ENCODE peak calls at places on chromosomes 11 and 22, in ten cellular contexts. One of them, this sample, is unnamed.

GRCh38 chr22:45632791-45633515 is 38.7 kb upstream of the ATXN10 start:
- DNase-seq in AG04450: no peak
- DNase-seq in activated CD8-positive, alpha-beta T cell treated with anti-CD3 and anti-CD28 coated beads for 36 hours: no peak
- DNase-seq in NAMALWA: no peak
- DNase-seq in stimulated activated CD4-positive, alpha-beta T cell treated with anti-CD3 and anti-CD28 coated beads, Interleukin-15, amount 100 ng/mL, for 24 hours: no peak
- DNase-seq in mucosa of gallbladder: peak; percentile 42
- DNase-seq in HTR-8/SVneo: no peak
- DNase-seq in COLO829: no peak
- DNase-seq in NCI-H2081: no peak
- DNase-seq in foreskin fibroblast: no peak
- DNase-seq in this sample: no peak

GRCh38 chr11:117551761-117552343 is 224.2 kb downstream of the CEP164 start:
- DNase-seq in stimulated activated CD4-positive, alpha-beta T cell treated with anti-CD3 and anti-CD28 coated beads, Interleukin-15, amount 100 ng/mL, for 24 hours: no peak
- DNase-seq in AG04450: no peak
- DNase-seq in foreskin fibroblast: no peak
- DNase-seq in activated CD8-positive, alpha-beta T cell treated with anti-CD3 and anti-CD28 coated beads for 36 hours: no peak
- DNase-seq in NCI-H2081: no peak
- DNase-seq in HTR-8/SVneo: no peak
- DNase-seq in NAMALWA: no peak
- DNase-seq in mucosa of gallbladder: no peak
- DNase-seq in COLO829: no peak
- DNase-seq in this sample: no peak

GRCh38 chr11:114382509-114382908 is 17.8 kb downstream of the C11orf71 start:
- DNase-seq in HTR-8/SVneo: no peak
- DNase-seq in stimulated activated CD4-positive, alpha-beta T cell treated with anti-CD3 and anti-CD28 coated beads, Interleukin-15, amount 100 ng/mL, for 24 hours: no peak
- DNase-seq in NCI-H2081: no peak
- DNase-seq in activated CD8-positive, alpha-beta T cell treated with anti-CD3 and anti-CD28 coated beads for 36 hours: no peak
- DNase-seq in AG04450: no peak
- DNase-seq in foreskin fibroblast: no peak
- DNase-seq in NAMALWA: no peak
- DNase-seq in COLO829: no peak
- DNase-seq in mucosa of gallbladder: no peak
- DNase-seq in this sample: no peak

GRCh38 chr11:125319649-125320048 is 155.1 kb downstream of the PKNOX2 start:
- DNase-seq in HTR-8/SVneo: no peak
- DNase-seq in COLO829: no peak
- DNase-seq in foreskin fibroblast: no peak
- DNase-seq in NCI-H2081: no peak
- DNase-seq in AG04450: no peak
- DNase-seq in activated CD8-positive, alpha-beta T cell treated with anti-CD3 and anti-CD28 coated beads for 36 hours: no peak
- DNase-seq in stimulated activated CD4-positive, alpha-beta T cell treated with anti-CD3 and anti-CD28 coated beads, Interleukin-15, amount 100 ng/mL, for 24 hours: no peak
- DNase-seq in NAMALWA: no peak
- DNase-seq in mucosa of gallbladder: no peak
- DNase-seq in this sample: no peak

GRCh38 chr22:49590851-49591445 is 236.7 kb downstream of the BRD1 start:
- DNase-seq in HTR-8/SVneo: no peak
- DNase-seq in foreskin fibroblast: no peak
- DNase-seq in NCI-H2081: no peak
- DNase-seq in NAMALWA: no peak
- DNase-seq in COLO829: no peak
- DNase-seq in stimulated activated CD4-positive, alpha-beta T cell treated with anti-CD3 and anti-CD28 coated beads, Interleukin-15, amount 100 ng/mL, for 24 hours: no peak
- DNase-seq in activated CD8-positive, alpha-beta T cell treated with anti-CD3 and anti-CD28 coated beads for 36 hours: no peak
- DNase-seq in mucosa of gallbladder: no peak
- DNase-seq in AG04450: no peak
- DNase-seq in this sample: peak; percentile 8

GRCh38 chr11:61716478-61717285 is 35.8 kb upstream of the MYRF start:
- DNase-seq in foreskin fibroblast: no peak
- DNase-seq in activated CD8-positive, alpha-beta T cell treated with anti-CD3 and anti-CD28 coated beads for 36 hours: no peak
- DNase-seq in mucosa of gallbladder: no peak
- DNase-seq in stimulated activated CD4-positive, alpha-beta T cell treated with anti-CD3 and anti-CD28 coated beads, Interleukin-15, amount 100 ng/mL, for 24 hours: no peak
- DNase-seq in NAMALWA: no peak
- DNase-seq in AG04450: no peak
- DNase-seq in NCI-H2081: no peak
- DNase-seq in COLO829: no peak
- DNase-seq in HTR-8/SVneo: no peak
- DNase-seq in this sample: no peak

GRCh38 chr22:30940655-30941362 is 27.8 kb downstream of the MORC2 start:
- DNase-seq in AG04450: no peak
- DNase-seq in foreskin fibroblast: no peak
- DNase-seq in NAMALWA: no peak
- DNase-seq in activated CD8-positive, alpha-beta T cell treated with anti-CD3 and anti-CD28 coated beads for 36 hours: peak; percentile 71
- DNase-seq in stimulated activated CD4-positive, alpha-beta T cell treated with anti-CD3 and anti-CD28 coated beads, Interleukin-15, amount 100 ng/mL, for 24 hours: peak; percentile 53
- DNase-seq in HTR-8/SVneo: no peak
- DNase-seq in mucosa of gallbladder: no peak
- DNase-seq in NCI-H2081: no peak
- DNase-seq in COLO829: no peak
- DNase-seq in this sample: peak; percentile 73

GRCh38 chr11:95087171-95087570 is 2.5 kb upstream of the ENDOD1 start:
- DNase-seq in stimulated activated CD4-positive, alpha-beta T cell treated with anti-CD3 and anti-CD28 coated beads, Interleukin-15, amount 100 ng/mL, for 24 hours: no peak
- DNase-seq in AG04450: no peak
- DNase-seq in NCI-H2081: no peak
- DNase-seq in activated CD8-positive, alpha-beta T cell treated with anti-CD3 and anti-CD28 coated beads for 36 hours: no peak
- DNase-seq in HTR-8/SVneo: no peak
- DNase-seq in NAMALWA: no peak
- DNase-seq in foreskin fibroblast: no peak
- DNase-seq in COLO829: no peak
- DNase-seq in mucosa of gallbladder: no peak
- DNase-seq in this sample: no peak

GRCh38 chr11:109971184-109971523 is 122.0 kb upstream of the ZC3H12C start:
- DNase-seq in HTR-8/SVneo: peak; percentile 17
- DNase-seq in foreskin fibroblast: peak; percentile 79
- DNase-seq in COLO829: peak; percentile 47
- DNase-seq in mucosa of gallbladder: no peak
- DNase-seq in NAMALWA: peak; percentile 10
- DNase-seq in stimulated activated CD4-positive, alpha-beta T cell treated with anti-CD3 and anti-CD28 coated beads, Interleukin-15, amount 100 ng/mL, for 24 hours: no peak
- DNase-seq in activated CD8-positive, alpha-beta T cell treated with anti-CD3 and anti-CD28 coated beads for 36 hours: peak; percentile 13
- DNase-seq in NCI-H2081: no peak
- DNase-seq in AG04450: no peak
- DNase-seq in this sample: no peak

GRCh38 chr22:49297871-49298721 is 529.6 kb downstream of the BRD1 start:
- DNase-seq in activated CD8-positive, alpha-beta T cell treated with anti-CD3 and anti-CD28 coated beads for 36 hours: no peak
- DNase-seq in HTR-8/SVneo: no peak
- DNase-seq in NAMALWA: no peak
- DNase-seq in stimulated activated CD4-positive, alpha-beta T cell treated with anti-CD3 and anti-CD28 coated beads, Interleukin-15, amount 100 ng/mL, for 24 hours: no peak
- DNase-seq in COLO829: no peak
- DNase-seq in NCI-H2081: no peak
- DNase-seq in mucosa of gallbladder: peak; percentile 9
- DNase-seq in foreskin fibroblast: no peak
- DNase-seq in AG04450: no peak
- DNase-seq in this sample: no peak

GRCh38 chr11:10310301-10310841 is 5.5 kb downstream of the ADM start:
- DNase-seq in NCI-H2081: no peak
- DNase-seq in HTR-8/SVneo: no peak
- DNase-seq in activated CD8-positive, alpha-beta T cell treated with anti-CD3 and anti-CD28 coated beads for 36 hours: peak; percentile 9
- DNase-seq in COLO829: no peak
- DNase-seq in stimulated activated CD4-positive, alpha-beta T cell treated with anti-CD3 and anti-CD28 coated beads, Interleukin-15, amount 100 ng/mL, for 24 hours: no peak
- DNase-seq in AG04450: no peak
- DNase-seq in foreskin fibroblast: no peak
- DNase-seq in NAMALWA: peak; percentile 34
- DNase-seq in mucosa of gallbladder: no peak
- DNase-seq in this sample: no peak

GRCh38 chr11:46295996-46296519 is 18.6 kb downstream of the CREB3L1 start:
- DNase-seq in COLO829: no peak
- DNase-seq in AG04450: no peak
- DNase-seq in NCI-H2081: no peak
- DNase-seq in activated CD8-positive, alpha-beta T cell treated with anti-CD3 and anti-CD28 coated beads for 36 hours: no peak
- DNase-seq in foreskin fibroblast: no peak
- DNase-seq in mucosa of gallbladder: no peak
- DNase-seq in stimulated activated CD4-positive, alpha-beta T cell treated with anti-CD3 and anti-CD28 coated beads, Interleukin-15, amount 100 ng/mL, for 24 hours: no peak
- DNase-seq in HTR-8/SVneo: no peak
- DNase-seq in NAMALWA: no peak
- DNase-seq in this sample: no peak

GRCh38 chr11:74008373-74009229 is at the start of gene UCP3:
- DNase-seq in HTR-8/SVneo: no peak
- DNase-seq in mucosa of gallbladder: no peak
- DNase-seq in activated CD8-positive, alpha-beta T cell treated with anti-CD3 and anti-CD28 coated beads for 36 hours: no peak
- DNase-seq in foreskin fibroblast: no peak
- DNase-seq in stimulated activated CD4-positive, alpha-beta T cell treated with anti-CD3 and anti-CD28 coated beads, Interleukin-15, amount 100 ng/mL, for 24 hours: no peak
- DNase-seq in NCI-H2081: no peak
- DNase-seq in COLO829: no peak
- DNase-seq in AG04450: no peak
- DNase-seq in NAMALWA: no peak
- DNase-seq in this sample: no peak

GRCh38 chr11:71183878-71184277 is 68.5 kb downstream of the SHANK2 start:
- DNase-seq in stimulated activated CD4-positive, alpha-beta T cell treated with anti-CD3 and anti-CD28 coated beads, Interleukin-15, amount 100 ng/mL, for 24 hours: no peak
- DNase-seq in NAMALWA: no peak
- DNase-seq in COLO829: no peak
- DNase-seq in activated CD8-positive, alpha-beta T cell treated with anti-CD3 and anti-CD28 coated beads for 36 hours: no peak
- DNase-seq in AG04450: no peak
- DNase-seq in mucosa of gallbladder: no peak
- DNase-seq in NCI-H2081: no peak
- DNase-seq in HTR-8/SVneo: no peak
- DNase-seq in foreskin fibroblast: no peak
- DNase-seq in this sample: no peak

GRCh38 chr22:38204784-38205183 is 3.0 kb downstream of the MAFF start:
- DNase-seq in foreskin fibroblast: no peak
- DNase-seq in stimulated activated CD4-positive, alpha-beta T cell treated with anti-CD3 and anti-CD28 coated beads, Interleukin-15, amount 100 ng/mL, for 24 hours: no peak
- DNase-seq in mucosa of gallbladder: no peak
- DNase-seq in COLO829: no peak
- DNase-seq in activated CD8-positive, alpha-beta T cell treated with anti-CD3 and anti-CD28 coated beads for 36 hours: peak; percentile 64
- DNase-seq in AG04450: no peak
- DNase-seq in NAMALWA: peak; percentile 67
- DNase-seq in NCI-H2081: no peak
- DNase-seq in HTR-8/SVneo: no peak
- DNase-seq in this sample: no peak

GRCh38 chr11:115469361-115469760 is 34.9 kb downstream of the CADM1 start:
- DNase-seq in NCI-H2081: no peak
- DNase-seq in AG04450: no peak
- DNase-seq in foreskin fibroblast: no peak
- DNase-seq in HTR-8/SVneo: no peak
- DNase-seq in mucosa of gallbladder: no peak
- DNase-seq in activated CD8-positive, alpha-beta T cell treated with anti-CD3 and anti-CD28 coated beads for 36 hours: no peak
- DNase-seq in NAMALWA: peak; percentile 13
- DNase-seq in COLO829: no peak
- DNase-seq in stimulated activated CD4-positive, alpha-beta T cell treated with anti-CD3 and anti-CD28 coated beads, Interleukin-15, amount 100 ng/mL, for 24 hours: no peak
- DNase-seq in this sample: no peak

GRCh38 chr11:97963528-97964331 is 1057.0 kb upstream of the CNTN5 start:
- DNase-seq in NAMALWA: no peak
- DNase-seq in activated CD8-positive, alpha-beta T cell treated with anti-CD3 and anti-CD28 coated beads for 36 hours: no peak
- DNase-seq in NCI-H2081: no peak
- DNase-seq in mucosa of gallbladder: no peak
- DNase-seq in stimulated activated CD4-positive, alpha-beta T cell treated with anti-CD3 and anti-CD28 coated beads, Interleukin-15, amount 100 ng/mL, for 24 hours: no peak
- DNase-seq in HTR-8/SVneo: no peak
- DNase-seq in AG04450: no peak
- DNase-seq in foreskin fibroblast: no peak
- DNase-seq in COLO829: no peak
- DNase-seq in this sample: no peak

GRCh38 chr11:110438017-110438416 is 8.3 kb downstream of the FDX1 start:
- DNase-seq in HTR-8/SVneo: no peak
- DNase-seq in activated CD8-positive, alpha-beta T cell treated with anti-CD3 and anti-CD28 coated beads for 36 hours: no peak
- DNase-seq in NCI-H2081: no peak
- DNase-seq in foreskin fibroblast: no peak
- DNase-seq in NAMALWA: no peak
- DNase-seq in stimulated activated CD4-positive, alpha-beta T cell treated with anti-CD3 and anti-CD28 coated beads, Interleukin-15, amount 100 ng/mL, for 24 hours: no peak
- DNase-seq in mucosa of gallbladder: no peak
- DNase-seq in COLO829: no peak
- DNase-seq in AG04450: no peak
- DNase-seq in this sample: no peak

GRCh38 chr11:118820412-118821357 is 29.7 kb upstream of the DDX6 start:
- DNase-seq in mucosa of gallbladder: peak; percentile 89
- DNase-seq in NAMALWA: peak; percentile 86
- DNase-seq in activated CD8-positive, alpha-beta T cell treated with anti-CD3 and anti-CD28 coated beads for 36 hours: peak; percentile 44
- DNase-seq in COLO829: no peak
- DNase-seq in AG04450: no peak
- DNase-seq in NCI-H2081: no peak
- DNase-seq in stimulated activated CD4-positive, alpha-beta T cell treated with anti-CD3 and anti-CD28 coated beads, Interleukin-15, amount 100 ng/mL, for 24 hours: peak; percentile 11
- DNase-seq in HTR-8/SVneo: no peak
- DNase-seq in foreskin fibroblast: no peak
- DNase-seq in this sample: no peak

GRCh38 chr11:81658722-81659121 is 1074.9 kb downstream of the FAM181B start:
- DNase-seq in COLO829: peak; percentile 19
- DNase-seq in HTR-8/SVneo: no peak
- DNase-seq in activated CD8-positive, alpha-beta T cell treated with anti-CD3 and anti-CD28 coated beads for 36 hours: peak; percentile 20
- DNase-seq in foreskin fibroblast: no peak
- DNase-seq in AG04450: no peak
- DNase-seq in mucosa of gallbladder: no peak
- DNase-seq in stimulated activated CD4-positive, alpha-beta T cell treated with anti-CD3 and anti-CD28 coated beads, Interleukin-15, amount 100 ng/mL, for 24 hours: peak; percentile 4
- DNase-seq in NCI-H2081: no peak
- DNase-seq in NAMALWA: peak; percentile 55
- DNase-seq in this sample: peak; percentile 25

GRCh38 chr11:75668508-75669297 is at the start of gene MAP6:
- DNase-seq in NCI-H2081: peak; percentile 14
- DNase-seq in mucosa of gallbladder: no peak
- DNase-seq in activated CD8-positive, alpha-beta T cell treated with anti-CD3 and anti-CD28 coated beads for 36 hours: peak; percentile 28
- DNase-seq in NAMALWA: no peak
- DNase-seq in HTR-8/SVneo: peak; percentile 29
- DNase-seq in AG04450: no peak
- DNase-seq in stimulated activated CD4-positive, alpha-beta T cell treated with anti-CD3 and anti-CD28 coated beads, Interleukin-15, amount 100 ng/mL, for 24 hours: peak; percentile 52
- DNase-seq in COLO829: no peak
- DNase-seq in foreskin fibroblast: peak; percentile 12
- DNase-seq in this sample: peak; percentile 54

GRCh38 chr11:65215441-65216076 is 33.8 kb downstream of the CAPN1 start:
- DNase-seq in mucosa of gallbladder: no peak
- DNase-seq in NCI-H2081: no peak
- DNase-seq in HTR-8/SVneo: no peak
- DNase-seq in COLO829: no peak
- DNase-seq in stimulated activated CD4-positive, alpha-beta T cell treated with anti-CD3 and anti-CD28 coated beads, Interleukin-15, amount 100 ng/mL, for 24 hours: peak; percentile 52
- DNase-seq in NAMALWA: peak; percentile 44
- DNase-seq in activated CD8-positive, alpha-beta T cell treated with anti-CD3 and anti-CD28 coated beads for 36 hours: peak; percentile 74
- DNase-seq in AG04450: no peak
- DNase-seq in foreskin fibroblast: no peak
- DNase-seq in this sample: no peak

GRCh38 chr22:45584121-45584570 is 81.5 kb downstream of the FBLN1 start:
- DNase-seq in activated CD8-positive, alpha-beta T cell treated with anti-CD3 and anti-CD28 coated beads for 36 hours: no peak
- DNase-seq in stimulated activated CD4-positive, alpha-beta T cell treated with anti-CD3 and anti-CD28 coated beads, Interleukin-15, amount 100 ng/mL, for 24 hours: no peak
- DNase-seq in mucosa of gallbladder: no peak
- DNase-seq in NCI-H2081: no peak
- DNase-seq in COLO829: no peak
- DNase-seq in NAMALWA: no peak
- DNase-seq in foreskin fibroblast: peak; percentile 63
- DNase-seq in HTR-8/SVneo: no peak
- DNase-seq in AG04450: peak; percentile 8
- DNase-seq in this sample: no peak

GRCh38 chr22:17501679-17502285 is 61.5 kb upstream of the SLC25A18 start:
- DNase-seq in COLO829: peak; percentile 77
- DNase-seq in mucosa of gallbladder: peak; percentile 42
- DNase-seq in foreskin fibroblast: peak; percentile 21
- DNase-seq in HTR-8/SVneo: peak; percentile 69
- DNase-seq in NCI-H2081: peak; percentile 58
- DNase-seq in NAMALWA: peak; percentile 86
- DNase-seq in stimulated activated CD4-positive, alpha-beta T cell treated with anti-CD3 and anti-CD28 coated beads, Interleukin-15, amount 100 ng/mL, for 24 hours: peak; percentile 11
- DNase-seq in activated CD8-positive, alpha-beta T cell treated with anti-CD3 and anti-CD28 coated beads for 36 hours: peak; percentile 34
- DNase-seq in AG04450: peak; percentile 27
- DNase-seq in this sample: peak; percentile 33

GRCh38 chr11:77457340-77457739 is 16.6 kb downstream of the PAK1 start:
- DNase-seq in foreskin fibroblast: no peak
- DNase-seq in AG04450: no peak
- DNase-seq in activated CD8-positive, alpha-beta T cell treated with anti-CD3 and anti-CD28 coated beads for 36 hours: no peak
- DNase-seq in COLO829: no peak
- DNase-seq in NAMALWA: no peak
- DNase-seq in NCI-H2081: no peak
- DNase-seq in mucosa of gallbladder: no peak
- DNase-seq in stimulated activated CD4-positive, alpha-beta T cell treated with anti-CD3 and anti-CD28 coated beads, Interleukin-15, amount 100 ng/mL, for 24 hours: no peak
- DNase-seq in HTR-8/SVneo: no peak
- DNase-seq in this sample: no peak

GRCh38 chr11:68579455-68579854 is 104.9 kb upstream of the GAL start:
- DNase-seq in stimulated activated CD4-positive, alpha-beta T cell treated with anti-CD3 and anti-CD28 coated beads, Interleukin-15, amount 100 ng/mL, for 24 hours: no peak
- DNase-seq in activated CD8-positive, alpha-beta T cell treated with anti-CD3 and anti-CD28 coated beads for 36 hours: no peak
- DNase-seq in foreskin fibroblast: peak; percentile 8
- DNase-seq in NAMALWA: no peak
- DNase-seq in HTR-8/SVneo: no peak
- DNase-seq in COLO829: no peak
- DNase-seq in NCI-H2081: no peak
- DNase-seq in AG04450: no peak
- DNase-seq in mucosa of gallbladder: no peak
- DNase-seq in this sample: no peak

GRCh38 chr11:100855466-100856067 is 168.5 kb downstream of the ARHGAP42 start:
- DNase-seq in AG04450: no peak
- DNase-seq in foreskin fibroblast: peak; percentile 33
- DNase-seq in NCI-H2081: peak; percentile 37
- DNase-seq in activated CD8-positive, alpha-beta T cell treated with anti-CD3 and anti-CD28 coated beads for 36 hours: no peak
- DNase-seq in HTR-8/SVneo: peak; percentile 34
- DNase-seq in COLO829: peak; percentile 34
- DNase-seq in mucosa of gallbladder: no peak
- DNase-seq in NAMALWA: peak; percentile 71
- DNase-seq in stimulated activated CD4-positive, alpha-beta T cell treated with anti-CD3 and anti-CD28 coated beads, Interleukin-15, amount 100 ng/mL, for 24 hours: no peak
- DNase-seq in this sample: no peak

GRCh38 chr11:119750056-119750455 is 21.1 kb upstream of the NECTIN1 start:
- DNase-seq in NCI-H2081: no peak
- DNase-seq in activated CD8-positive, alpha-beta T cell treated with anti-CD3 and anti-CD28 coated beads for 36 hours: no peak
- DNase-seq in AG04450: no peak
- DNase-seq in NAMALWA: no peak
- DNase-seq in stimulated activated CD4-positive, alpha-beta T cell treated with anti-CD3 and anti-CD28 coated beads, Interleukin-15, amount 100 ng/mL, for 24 hours: no peak
- DNase-seq in mucosa of gallbladder: no peak
- DNase-seq in foreskin fibroblast: no peak
- DNase-seq in COLO829: no peak
- DNase-seq in HTR-8/SVneo: no peak
- DNase-seq in this sample: no peak